ENCODE peak calls at places on chromosome 11, in nine cellular contexts. One of them, this sample, is unnamed.

GRCh38 chr11:60718524-60719316 is 5.8 kb upstream of the MS4A18 start:
- DNase-seq in neural progenitor cell: no peak
- DNase-seq in lung: no peak
- DNase-seq in AG10803: no peak
- DNase-seq in IMR-90: no peak
- DNase-seq in HCT116: no peak
- DNase-seq in psoas muscle: no peak
- DNase-seq in astrocyte of the cerebellum: no peak
- DNase-seq in brain microvascular endothelial cell: no peak
- DNase-seq in this sample: no peak

GRCh38 chr11:2576536-2576935 is 123.3 kb downstream of the KCNQ1OT1 start:
- DNase-seq in HCT116: no peak
- DNase-seq in neural progenitor cell: no peak
- DNase-seq in AG10803: no peak
- DNase-seq in IMR-90: no peak
- DNase-seq in brain microvascular endothelial cell: no peak
- DNase-seq in astrocyte of the cerebellum: no peak
- DNase-seq in lung: no peak
- DNase-seq in psoas muscle: peak; percentile 5
- DNase-seq in this sample: no peak

GRCh38 chr11:75470681-75471080 is 37.7 kb upstream of the KLHL35 start:
- DNase-seq in brain microvascular endothelial cell: no peak
- DNase-seq in psoas muscle: no peak
- DNase-seq in AG10803: no peak
- DNase-seq in neural progenitor cell: no peak
- DNase-seq in astrocyte of the cerebellum: no peak
- DNase-seq in HCT116: no peak
- DNase-seq in lung: no peak
- DNase-seq in IMR-90: no peak
- DNase-seq in this sample: no peak

GRCh38 chr11:103842191-103842590 is 194.2 kb upstream of the DDI1 start:
- DNase-seq in lung: no peak
- DNase-seq in neural progenitor cell: no peak
- DNase-seq in AG10803: no peak
- DNase-seq in HCT116: no peak
- DNase-seq in IMR-90: no peak
- DNase-seq in psoas muscle: no peak
- DNase-seq in astrocyte of the cerebellum: no peak
- DNase-seq in brain microvascular endothelial cell: no peak
- DNase-seq in this sample: peak; percentile 92

GRCh38 chr11:116445108-116446047 is 327.4 kb downstream of the BUD13 start:
- DNase-seq in IMR-90: no peak
- DNase-seq in brain microvascular endothelial cell: no peak
- DNase-seq in astrocyte of the cerebellum: no peak
- DNase-seq in lung: no peak
- DNase-seq in psoas muscle: no peak
- DNase-seq in HCT116: no peak
- DNase-seq in neural progenitor cell: peak; percentile 61
- DNase-seq in AG10803: no peak
- DNase-seq in this sample: no peak

GRCh38 chr11:10906521-10906920 is 48.7 kb upstream of the ZBED5 start:
- DNase-seq in brain microvascular endothelial cell: peak; percentile 26
- DNase-seq in neural progenitor cell: no peak
- DNase-seq in psoas muscle: no peak
- DNase-seq in HCT116: no peak
- DNase-seq in astrocyte of the cerebellum: no peak
- DNase-seq in lung: no peak
- DNase-seq in AG10803: peak; percentile 87
- DNase-seq in IMR-90: peak; percentile 56
- DNase-seq in this sample: peak; percentile 46

GRCh38 chr11:107648247-107648646 is 57.3 kb downstream of the ELMOD1 start:
- DNase-seq in IMR-90: no peak
- DNase-seq in lung: no peak
- DNase-seq in brain microvascular endothelial cell: no peak
- DNase-seq in AG10803: no peak
- DNase-seq in HCT116: no peak
- DNase-seq in neural progenitor cell: peak; percentile 77
- DNase-seq in psoas muscle: no peak
- DNase-seq in astrocyte of the cerebellum: no peak
- DNase-seq in this sample: no peak

GRCh38 chr11:12602421-12602820 is 71.8 kb upstream of the TEAD1 start:
- DNase-seq in psoas muscle: no peak
- DNase-seq in neural progenitor cell: no peak
- DNase-seq in brain microvascular endothelial cell: no peak
- DNase-seq in lung: no peak
- DNase-seq in IMR-90: no peak
- DNase-seq in astrocyte of the cerebellum: peak; percentile 72
- DNase-seq in AG10803: peak; percentile 56
- DNase-seq in HCT116: no peak
- DNase-seq in this sample: peak; percentile 80

GRCh38 chr11:63845305-63845704 is 6.4 kb downstream of the MARK2 start:
- DNase-seq in psoas muscle: no peak
- DNase-seq in lung: no peak
- DNase-seq in neural progenitor cell: no peak
- DNase-seq in brain microvascular endothelial cell: peak; percentile 59
- DNase-seq in HCT116: no peak
- DNase-seq in AG10803: peak; percentile 70
- DNase-seq in astrocyte of the cerebellum: no peak
- DNase-seq in IMR-90: peak; percentile 91
- DNase-seq in this sample: peak; percentile 64

GRCh38 chr11:92865352-92865751 is 104.1 kb upstream of the MTNR1B start:
- DNase-seq in astrocyte of the cerebellum: no peak
- DNase-seq in AG10803: peak; percentile 73
- DNase-seq in lung: no peak
- DNase-seq in neural progenitor cell: no peak
- DNase-seq in brain microvascular endothelial cell: peak; percentile 43
- DNase-seq in IMR-90: peak; percentile 20
- DNase-seq in psoas muscle: no peak
- DNase-seq in HCT116: no peak
- DNase-seq in this sample: no peak

GRCh38 chr11:78698612-78699011 is 123.9 kb upstream of the NARS2 start:
- DNase-seq in brain microvascular endothelial cell: peak; percentile 84
- DNase-seq in IMR-90: peak; percentile 80
- DNase-seq in HCT116: no peak
- DNase-seq in lung: no peak
- DNase-seq in AG10803: peak; percentile 46
- DNase-seq in astrocyte of the cerebellum: peak; percentile 79
- DNase-seq in neural progenitor cell: no peak
- DNase-seq in psoas muscle: peak; percentile 49
- DNase-seq in this sample: peak; percentile 93

GRCh38 chr11:23192256-23192655 is 332.0 kb upstream of the CCDC179 start:
- DNase-seq in astrocyte of the cerebellum: no peak
- DNase-seq in psoas muscle: no peak
- DNase-seq in brain microvascular endothelial cell: no peak
- DNase-seq in HCT116: no peak
- DNase-seq in neural progenitor cell: no peak
- DNase-seq in IMR-90: peak; percentile 48
- DNase-seq in lung: no peak
- DNase-seq in AG10803: peak; percentile 35
- DNase-seq in this sample: peak; percentile 22

GRCh38 chr11:131810511-131810910 is 440.1 kb downstream of the NTM start:
- DNase-seq in brain microvascular endothelial cell: no peak
- DNase-seq in lung: no peak
- DNase-seq in HCT116: no peak
- DNase-seq in psoas muscle: no peak
- DNase-seq in IMR-90: no peak
- DNase-seq in AG10803: peak; percentile 8
- DNase-seq in neural progenitor cell: no peak
- DNase-seq in astrocyte of the cerebellum: no peak
- DNase-seq in this sample: peak; percentile 14

GRCh38 chr11:8384199-8384821 is 120.6 kb upstream of the LMO1 start:
- DNase-seq in brain microvascular endothelial cell: no peak
- DNase-seq in psoas muscle: peak; percentile 39
- DNase-seq in AG10803: peak; percentile 15
- DNase-seq in lung: peak; percentile 61
- DNase-seq in neural progenitor cell: peak; percentile 64
- DNase-seq in IMR-90: no peak
- DNase-seq in HCT116: no peak
- DNase-seq in astrocyte of the cerebellum: no peak
- DNase-seq in this sample: peak; percentile 27

DNA sequence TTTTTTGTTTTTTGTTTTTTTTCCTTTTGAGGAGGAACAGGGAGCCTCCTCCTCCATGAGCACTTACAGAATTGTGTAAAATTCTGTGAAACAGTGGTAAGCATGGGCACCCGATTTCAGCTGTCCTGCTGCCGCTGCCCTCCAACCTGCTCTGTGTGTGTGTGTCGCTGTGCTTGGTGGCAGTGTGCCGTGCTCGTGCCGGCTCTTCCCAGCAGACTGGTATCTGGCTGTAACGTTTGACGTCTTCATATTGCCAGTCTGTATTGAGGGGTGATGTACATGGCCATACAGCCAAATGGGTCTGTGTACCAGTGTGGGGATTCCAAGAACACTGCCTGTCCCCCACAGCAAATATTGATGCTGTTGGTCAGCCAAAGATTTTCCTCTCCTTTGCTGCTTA is 97.1 kb downstream of the CWC15 start:
- DNase-seq in brain microvascular endothelial cell: no peak
- DNase-seq in neural progenitor cell: no peak
- DNase-seq in psoas muscle: no peak
- DNase-seq in AG10803: no peak
- DNase-seq in IMR-90: no peak
- DNase-seq in HCT116: no peak
- DNase-seq in astrocyte of the cerebellum: no peak
- DNase-seq in lung: peak; percentile 25
- DNase-seq in this sample: no peak
- TF ChIP-seq CTCF in brain microvascular endothelial cell: no peak
- TF ChIP-seq CTCF in neural progenitor cell: no peak
- TF ChIP-seq CTCF in psoas muscle: no peak
- TF ChIP-seq CTCF in AG10803: no peak
- TF ChIP-seq CTCF in IMR-90: no peak
- TF ChIP-seq CTCF in HCT116: no peak
- TF ChIP-seq CTCF in astrocyte of the cerebellum: no peak
- TF ChIP-seq CTCF in lung: no peak
- TF ChIP-seq CTCF in this sample: no peak

GRCh38 chr11:71505781-71506180 is 21.3 kb upstream of the KRTAP5-7 start:
- DNase-seq in IMR-90: no peak
- DNase-seq in AG10803: no peak
- DNase-seq in psoas muscle: no peak
- DNase-seq in brain microvascular endothelial cell: no peak
- DNase-seq in astrocyte of the cerebellum: no peak
- DNase-seq in lung: no peak
- DNase-seq in HCT116: no peak
- DNase-seq in neural progenitor cell: no peak
- DNase-seq in this sample: no peak
- H3K4me3 ChIP-seq in IMR-90: no peak overlapping the region
- H3K4me3 ChIP-seq in AG10803: no peak overlapping the region
- H3K4me3 ChIP-seq in psoas muscle: no peak overlapping the region
- H3K4me3 ChIP-seq in brain microvascular endothelial cell: no peak overlapping the region
- H3K4me3 ChIP-seq in astrocyte of the cerebellum: no peak overlapping the region
- H3K4me3 ChIP-seq in lung: no peak overlapping the region
- H3K4me3 ChIP-seq in HCT116: no peak overlapping the region
- H3K4me3 ChIP-seq in neural progenitor cell: no peak overlapping the region
- H3K4me3 ChIP-seq in this sample: no peak overlapping the region

DNA sequence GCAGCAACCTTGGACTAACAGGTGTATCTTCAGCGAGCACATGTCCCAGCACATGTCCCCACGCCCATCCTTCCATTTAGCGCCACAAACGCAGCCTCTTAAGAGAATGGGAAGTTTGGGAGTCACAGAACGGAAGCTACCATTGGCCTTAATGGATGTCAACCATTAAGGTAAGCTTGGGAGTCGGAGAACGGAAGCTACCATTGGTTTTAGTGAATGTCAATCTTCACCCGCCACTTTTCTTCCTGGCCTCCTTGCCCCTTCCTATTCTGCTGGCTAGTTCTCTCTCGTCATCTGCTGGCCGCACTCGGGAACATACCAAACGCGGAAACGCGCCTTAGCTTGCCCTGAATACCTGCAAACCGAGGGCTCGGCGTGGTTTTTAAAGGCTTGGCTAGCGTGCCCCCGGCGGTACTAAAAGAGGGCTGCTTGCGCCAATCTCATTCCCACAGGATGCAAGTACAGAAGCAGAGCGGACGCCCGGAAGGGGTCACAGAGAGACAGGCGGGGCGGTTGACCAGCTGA is 24.3 kb downstream of the GLYATL1 start:
- DNase-seq in neural progenitor cell: peak; percentile 81
- DNase-seq in lung: no peak
- DNase-seq in psoas muscle: no peak
- DNase-seq in IMR-90: peak; percentile 59
- DNase-seq in brain microvascular endothelial cell: peak; percentile 22
- DNase-seq in HCT116: no peak
- DNase-seq in AG10803: peak; percentile 65
- DNase-seq in astrocyte of the cerebellum: peak; percentile 50
- DNase-seq in this sample: peak; percentile 85
- TF ChIP-seq CTCF in neural progenitor cell: peak; percentile 47
- TF ChIP-seq CTCF in lung: no peak
- TF ChIP-seq CTCF in psoas muscle: no peak
- TF ChIP-seq CTCF in IMR-90: peak; percentile 19
- TF ChIP-seq CTCF in brain microvascular endothelial cell: peak; percentile 52
- TF ChIP-seq CTCF in HCT116: no peak
- TF ChIP-seq CTCF in AG10803: peak; percentile 42
- TF ChIP-seq CTCF in astrocyte of the cerebellum: peak; percentile 49
- TF ChIP-seq CTCF in this sample: peak; percentile 67

GRCh38 chr11:72239849-72240460 is 4.0 kb downstream of the PHOX2A start:
- DNase-seq in neural progenitor cell: peak; percentile 20
- DNase-seq in HCT116: no peak
- DNase-seq in brain microvascular endothelial cell: no peak
- DNase-seq in astrocyte of the cerebellum: no peak
- DNase-seq in AG10803: peak; percentile 33
- DNase-seq in lung: peak; percentile 51
- DNase-seq in psoas muscle: peak; percentile 67
- DNase-seq in IMR-90: no peak
- DNase-seq in this sample: peak; percentile 46
- H3K4me3 ChIP-seq in neural progenitor cell: peak overlapping the region; percentile 32
- H3K4me3 ChIP-seq in HCT116: no peak overlapping the region
- H3K4me3 ChIP-seq in brain microvascular endothelial cell: no peak overlapping the region
- H3K4me3 ChIP-seq in astrocyte of the cerebellum: peak overlapping the region; percentile 18
- H3K4me3 ChIP-seq in AG10803: peak overlapping the region; percentile 43
- H3K4me3 ChIP-seq in lung: no peak overlapping the region
- H3K4me3 ChIP-seq in psoas muscle: peak overlapping the region; percentile 60
- H3K4me3 ChIP-seq in IMR-90: no peak overlapping the region
- H3K4me3 ChIP-seq in this sample: peak overlapping the region; percentile 22

DNA sequence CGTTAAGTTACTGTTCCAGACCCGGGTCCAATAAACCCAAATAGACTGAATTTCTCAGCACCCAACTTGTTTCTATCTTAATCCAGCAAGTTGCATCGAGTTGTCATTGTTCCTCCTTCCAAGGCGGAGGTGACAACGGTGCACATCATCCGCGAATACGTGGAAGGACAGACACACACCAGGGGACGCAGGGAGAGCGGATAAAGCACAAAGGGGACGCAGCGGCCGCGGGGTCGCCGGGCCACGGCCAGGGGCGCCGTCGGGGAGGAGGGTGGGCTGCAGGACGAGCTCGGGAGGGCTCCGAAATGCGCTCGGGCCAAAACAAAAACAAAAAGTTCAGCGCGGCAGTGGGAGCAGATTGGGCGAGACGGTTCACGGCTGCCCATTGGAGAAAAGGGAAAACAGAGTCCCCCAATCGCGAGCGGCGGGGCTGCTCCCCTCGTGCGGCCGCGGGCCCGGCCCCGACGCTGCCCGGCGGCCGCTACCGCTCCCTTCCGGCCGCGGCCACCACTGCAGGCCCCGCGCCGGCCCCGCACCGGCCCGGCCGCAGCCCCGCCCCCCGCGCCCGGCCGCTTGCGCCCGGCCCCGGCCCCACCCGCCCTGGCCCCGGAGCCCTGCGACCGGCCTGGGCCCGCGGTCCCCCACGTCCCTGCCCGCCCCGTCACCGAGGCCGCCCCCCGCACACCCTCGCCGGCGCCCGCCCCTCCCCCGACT is 518 bp downstream of the KMT5B start:
- DNase-seq in psoas muscle: peak; percentile 78
- DNase-seq in brain microvascular endothelial cell: peak; percentile 44
- DNase-seq in HCT116: peak; percentile 37
- DNase-seq in AG10803: peak; percentile 78
- DNase-seq in astrocyte of the cerebellum: peak; percentile 32
- DNase-seq in neural progenitor cell: peak; percentile 94
- DNase-seq in lung: peak; percentile 76
- DNase-seq in IMR-90: peak; percentile 75
- DNase-seq in this sample: peak; percentile 70
- TF ChIP-seq CTCF in psoas muscle: peak; percentile 51
- TF ChIP-seq CTCF in brain microvascular endothelial cell: no peak
- TF ChIP-seq CTCF in HCT116: peak; percentile 12
- TF ChIP-seq CTCF in AG10803: no peak
- TF ChIP-seq CTCF in astrocyte of the cerebellum: peak; percentile 2
- TF ChIP-seq CTCF in neural progenitor cell: peak; percentile 36
- TF ChIP-seq CTCF in lung: no peak
- TF ChIP-seq CTCF in IMR-90: peak; percentile 56
- TF ChIP-seq CTCF in this sample: no peak